ENCODE peak calls at places on chromosomes 5 and 9, in six cellular contexts. One of them, this sample, is unnamed.

GRCh38 chr5:92559743-92560142 is 1021.3 kb downstream of the NR2F1-AS1 start:
- DNase-seq in HepG2: no peak
- DNase-seq in CD8-positive, alpha-beta T cell: no peak
- DNase-seq in H1: no peak
- DNase-seq in PC-9: no peak
- DNase-seq in cardiac muscle cell: peak; percentile 43
- DNase-seq in this sample: peak; percentile 73

GRCh38 chr9:120883608-120883996 is 6.6 kb upstream of the PHF19 start:
- DNase-seq in HepG2: no peak
- DNase-seq in CD8-positive, alpha-beta T cell: no peak
- DNase-seq in H1: no peak
- DNase-seq in PC-9: no peak
- DNase-seq in cardiac muscle cell: no peak
- DNase-seq in this sample: no peak

GRCh38 chr9:107760469-107761242 is 271.1 kb upstream of the KLF4 start:
- DNase-seq in HepG2: no peak
- DNase-seq in CD8-positive, alpha-beta T cell: no peak
- DNase-seq in H1: no peak
- DNase-seq in PC-9: no peak
- DNase-seq in cardiac muscle cell: no peak
- DNase-seq in this sample: no peak

GRCh38 chr9:120446681-120447080 is 133.3 kb downstream of the CDK5RAP2 start:
- DNase-seq in HepG2: no peak
- DNase-seq in CD8-positive, alpha-beta T cell: no peak
- DNase-seq in H1: no peak
- DNase-seq in PC-9: no peak
- DNase-seq in cardiac muscle cell: peak; percentile 78
- DNase-seq in this sample: no peak

GRCh38 chr5:107863125-107863524 is 192.4 kb upstream of the EFNA5 start:
- DNase-seq in HepG2: no peak
- DNase-seq in CD8-positive, alpha-beta T cell: no peak
- DNase-seq in H1: no peak
- DNase-seq in PC-9: no peak
- DNase-seq in cardiac muscle cell: no peak
- DNase-seq in this sample: no peak

GRCh38 chr5:160173-160510 is 31.2 kb upstream of the LRRC14B start:
- DNase-seq in HepG2: no peak
- DNase-seq in CD8-positive, alpha-beta T cell: no peak
- DNase-seq in H1: no peak
- DNase-seq in PC-9: no peak
- DNase-seq in cardiac muscle cell: peak; percentile 9
- DNase-seq in this sample: no peak

GRCh38 chr5:4879693-4880303 is 260.3 kb upstream of the ADAMTS16 start:
- DNase-seq in HepG2: peak; percentile 44
- DNase-seq in CD8-positive, alpha-beta T cell: no peak
- DNase-seq in H1: peak; percentile 97
- DNase-seq in PC-9: peak; percentile 90
- DNase-seq in cardiac muscle cell: peak; percentile 72
- DNase-seq in this sample: peak; percentile 9

GRCh38 chr5:137205237-137205636 is 293.9 kb downstream of the SPOCK1 start:
- DNase-seq in HepG2: no peak
- DNase-seq in CD8-positive, alpha-beta T cell: no peak
- DNase-seq in H1: no peak
- DNase-seq in PC-9: no peak
- DNase-seq in cardiac muscle cell: no peak
- DNase-seq in this sample: peak; percentile 58

GRCh38 chr5:106489004-106489403 is 1181.7 kb downstream of the EFNA5 start:
- DNase-seq in HepG2: no peak
- DNase-seq in CD8-positive, alpha-beta T cell: no peak
- DNase-seq in H1: no peak
- DNase-seq in PC-9: no peak
- DNase-seq in cardiac muscle cell: no peak
- DNase-seq in this sample: peak; percentile 37

GRCh38 chr5:115069087-115069968 is 100.4 kb downstream of the TRIM36 start:
- DNase-seq in HepG2: peak; percentile 64
- DNase-seq in CD8-positive, alpha-beta T cell: no peak
- DNase-seq in H1: peak; percentile 58
- DNase-seq in PC-9: peak; percentile 11
- DNase-seq in cardiac muscle cell: peak; percentile 53
- DNase-seq in this sample: peak; percentile 32

GRCh38 chr5:168879929-168880328 is 300.8 kb upstream of the PANK3 start:
- DNase-seq in HepG2: no peak
- DNase-seq in CD8-positive, alpha-beta T cell: no peak
- DNase-seq in H1: no peak
- DNase-seq in PC-9: no peak
- DNase-seq in cardiac muscle cell: peak; percentile 81
- DNase-seq in this sample: peak; percentile 32

GRCh38 chr9:78826521-78826920 is 529.6 kb downstream of the PSAT1 start:
- DNase-seq in HepG2: no peak
- DNase-seq in CD8-positive, alpha-beta T cell: no peak
- DNase-seq in H1: no peak
- DNase-seq in PC-9: no peak
- DNase-seq in cardiac muscle cell: no peak
- DNase-seq in this sample: no peak

GRCh38 chr5:23014251-23014650 is 161.1 kb upstream of the CDH12 start:
- DNase-seq in HepG2: no peak
- DNase-seq in CD8-positive, alpha-beta T cell: no peak
- DNase-seq in H1: no peak
- DNase-seq in PC-9: no peak
- DNase-seq in cardiac muscle cell: no peak
- DNase-seq in this sample: no peak

GRCh38 chr9:90022474-90022873 is 417.7 kb downstream of the GADD45G start:
- DNase-seq in HepG2: no peak
- DNase-seq in CD8-positive, alpha-beta T cell: no peak
- DNase-seq in H1: no peak
- DNase-seq in PC-9: no peak
- DNase-seq in cardiac muscle cell: no peak
- DNase-seq in this sample: no peak

GRCh38 chr9:20394928-20395327 is 227.4 kb downstream of the MLLT3 start:
- DNase-seq in HepG2: no peak
- DNase-seq in CD8-positive, alpha-beta T cell: no peak
- DNase-seq in H1: no peak
- DNase-seq in PC-9: no peak
- DNase-seq in cardiac muscle cell: no peak
- DNase-seq in this sample: no peak

GRCh38 chr5:134507495-134507894 is 18.0 kb upstream of the JADE2 start:
- DNase-seq in HepG2: no peak
- DNase-seq in CD8-positive, alpha-beta T cell: no peak
- DNase-seq in H1: no peak
- DNase-seq in PC-9: peak; percentile 25
- DNase-seq in cardiac muscle cell: no peak
- DNase-seq in this sample: no peak

GRCh38 chr9:93346240-93347112 is 105.0 kb upstream of the FAM120A start:
- DNase-seq in HepG2: no peak
- DNase-seq in CD8-positive, alpha-beta T cell: no peak
- DNase-seq in H1: peak; percentile 73
- DNase-seq in PC-9: no peak
- DNase-seq in cardiac muscle cell: peak; percentile 26
- DNase-seq in this sample: no peak

GRCh38 chr5:140348104-140348503 is 1.7 kb upstream of the HBEGF start:
- DNase-seq in HepG2: no peak
- DNase-seq in CD8-positive, alpha-beta T cell: no peak
- DNase-seq in H1: no peak
- DNase-seq in PC-9: peak; percentile 67
- DNase-seq in cardiac muscle cell: no peak
- DNase-seq in this sample: no peak

GRCh38 chr9:18014556-18014955 is 435.7 kb downstream of the SH3GL2 start:
- DNase-seq in HepG2: no peak
- DNase-seq in CD8-positive, alpha-beta T cell: no peak
- DNase-seq in H1: no peak
- DNase-seq in PC-9: no peak
- DNase-seq in cardiac muscle cell: peak; percentile 58
- DNase-seq in this sample: no peak

DNA sequence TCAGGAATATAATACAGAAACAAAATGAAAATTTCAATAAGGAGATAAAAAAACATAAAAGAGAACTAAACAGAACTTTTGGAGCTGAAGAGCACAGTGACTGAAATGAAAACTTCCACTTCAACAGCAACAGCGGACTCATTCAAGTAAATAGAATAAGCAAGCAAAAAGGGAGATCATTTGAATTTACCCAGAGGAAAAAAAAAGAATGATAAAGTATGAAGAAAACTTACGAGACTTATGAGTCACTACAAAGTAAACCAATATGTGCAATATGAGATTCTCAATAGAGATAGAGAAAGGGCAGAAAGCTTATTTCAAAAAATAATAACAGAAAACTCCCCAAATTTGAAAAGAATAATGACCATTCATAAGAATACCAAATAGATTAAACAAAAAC is 1605.7 kb upstream of the CDH6 start:
- DNase-seq in HepG2: no peak
- DNase-seq in CD8-positive, alpha-beta T cell: no peak
- DNase-seq in H1: no peak
- DNase-seq in PC-9: no peak
- DNase-seq in cardiac muscle cell: no peak
- DNase-seq in this sample: no peak
- H3K9me3 ChIP-seq in HepG2: peaks cover 9% of the 10 kb centered on the region
- H3K9me3 ChIP-seq in CD8-positive, alpha-beta T cell: peaks cover 6% of the 10 kb centered on the region
- H3K9me3 ChIP-seq in H1: no peaks in the 10 kb centered on the region
- H3K9me3 ChIP-seq in PC-9: no peaks in the 10 kb centered on the region
- H3K9me3 ChIP-seq in cardiac muscle cell: no peaks in the 10 kb centered on the region
- H3K9me3 ChIP-seq in this sample: peaks cover 3% of the 10 kb centered on the region

GRCh38 chr5:178364326-178364675 is 131.7 kb upstream of the PHYKPL start:
- DNase-seq in HepG2: no peak
- DNase-seq in CD8-positive, alpha-beta T cell: no peak
- DNase-seq in H1: no peak
- DNase-seq in PC-9: no peak
- DNase-seq in cardiac muscle cell: no peak
- DNase-seq in this sample: no peak

GRCh38 chr5:178360926-178361235 is 128.3 kb upstream of the PHYKPL start:
- DNase-seq in HepG2: no peak
- DNase-seq in CD8-positive, alpha-beta T cell: no peak
- DNase-seq in H1: no peak
- DNase-seq in PC-9: no peak
- DNase-seq in cardiac muscle cell: no peak
- DNase-seq in this sample: no peak

GRCh38 chr5:178361657-178362445 is 129.2 kb upstream of the PHYKPL start:
- DNase-seq in HepG2: no peak
- DNase-seq in CD8-positive, alpha-beta T cell: no peak
- DNase-seq in H1: no peak
- DNase-seq in PC-9: no peak
- DNase-seq in cardiac muscle cell: no peak
- DNase-seq in this sample: no peak

GRCh38 chr5:178365501-178366440 is 133.2 kb upstream of the PHYKPL start:
- DNase-seq in HepG2: no peak
- DNase-seq in CD8-positive, alpha-beta T cell: no peak
- DNase-seq in H1: no peak
- DNase-seq in PC-9: no peak
- DNase-seq in cardiac muscle cell: no peak
- DNase-seq in this sample: no peak

DNA sequence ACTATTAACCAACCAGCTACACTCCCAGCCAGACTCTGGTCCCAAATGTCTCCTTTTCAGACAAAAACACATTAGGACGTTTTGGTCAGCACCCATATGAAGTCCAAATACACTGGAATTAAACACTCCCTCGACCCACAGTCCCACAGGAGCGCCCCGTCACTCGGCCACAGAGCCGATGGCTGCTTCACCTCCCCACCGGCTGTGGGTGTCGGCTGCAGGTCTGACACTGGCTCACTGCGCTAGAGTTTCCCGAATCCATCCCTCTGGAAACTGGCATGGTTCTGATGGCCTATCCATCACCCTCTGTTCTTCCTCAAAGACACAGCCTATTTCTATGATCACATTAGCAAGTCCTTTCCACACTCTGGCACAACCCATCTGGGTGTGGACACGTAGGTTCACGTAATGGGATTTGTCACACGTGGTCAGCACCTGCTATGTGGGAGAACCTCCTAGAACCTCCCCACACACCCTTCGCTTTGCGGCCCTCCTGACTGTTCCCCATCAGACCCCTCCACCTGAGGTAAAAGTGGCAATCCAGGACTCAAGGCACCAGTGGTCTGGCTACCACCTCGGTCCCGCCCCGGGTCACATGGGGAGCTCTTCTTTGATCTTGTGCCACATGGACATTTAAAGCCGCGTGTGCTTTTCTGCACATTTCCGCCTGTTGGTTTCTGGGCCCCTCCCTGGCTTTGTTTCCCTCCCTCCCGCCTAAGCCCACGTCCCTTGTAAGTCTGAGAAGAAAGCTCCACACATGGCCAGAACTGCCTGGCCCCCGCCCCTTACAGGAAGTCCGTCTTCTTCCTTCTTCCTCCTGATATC is 131.1 kb upstream of the PHYKPL start:
- DNase-seq in HepG2: no peak
- DNase-seq in CD8-positive, alpha-beta T cell: no peak
- DNase-seq in H1: no peak
- DNase-seq in PC-9: no peak
- DNase-seq in cardiac muscle cell: no peak
- DNase-seq in this sample: no peak
- H3K9me3 ChIP-seq in HepG2: no peaks in the 10 kb centered on the region
- H3K9me3 ChIP-seq in CD8-positive, alpha-beta T cell: no peaks in the 10 kb centered on the region
- H3K9me3 ChIP-seq in H1: peaks cover under 1% of the 10 kb centered on the region
- H3K9me3 ChIP-seq in PC-9: no peaks in the 10 kb centered on the region
- H3K9me3 ChIP-seq in cardiac muscle cell: no peaks in the 10 kb centered on the region
- H3K9me3 ChIP-seq in this sample: no peaks in the 10 kb centered on the region

GRCh38 chr5:179151521-179152118 is 91.4 kb downstream of the ZNF354C start:
- DNase-seq in HepG2: no peak
- DNase-seq in CD8-positive, alpha-beta T cell: no peak
- DNase-seq in H1: no peak
- DNase-seq in PC-9: no peak
- DNase-seq in cardiac muscle cell: no peak
- DNase-seq in this sample: no peak

GRCh38 chr5:179148703-179149170 is 88.6 kb downstream of the ZNF354C start:
- DNase-seq in HepG2: no peak
- DNase-seq in CD8-positive, alpha-beta T cell: no peak
- DNase-seq in H1: no peak
- DNase-seq in PC-9: no peak
- DNase-seq in cardiac muscle cell: no peak
- DNase-seq in this sample: no peak

GRCh38 chr5:179149278-179149677 is 89.1 kb downstream of the ZNF354C start:
- DNase-seq in HepG2: no peak
- DNase-seq in CD8-positive, alpha-beta T cell: no peak
- DNase-seq in H1: no peak
- DNase-seq in PC-9: no peak
- DNase-seq in cardiac muscle cell: no peak
- DNase-seq in this sample: no peak

GRCh38 chr5:179147991-179148702 is 88.0 kb downstream of the ZNF354C start:
- DNase-seq in HepG2: no peak
- DNase-seq in CD8-positive, alpha-beta T cell: no peak
- DNase-seq in H1: no peak
- DNase-seq in PC-9: no peak
- DNase-seq in cardiac muscle cell: no peak
- DNase-seq in this sample: no peak

DNA sequence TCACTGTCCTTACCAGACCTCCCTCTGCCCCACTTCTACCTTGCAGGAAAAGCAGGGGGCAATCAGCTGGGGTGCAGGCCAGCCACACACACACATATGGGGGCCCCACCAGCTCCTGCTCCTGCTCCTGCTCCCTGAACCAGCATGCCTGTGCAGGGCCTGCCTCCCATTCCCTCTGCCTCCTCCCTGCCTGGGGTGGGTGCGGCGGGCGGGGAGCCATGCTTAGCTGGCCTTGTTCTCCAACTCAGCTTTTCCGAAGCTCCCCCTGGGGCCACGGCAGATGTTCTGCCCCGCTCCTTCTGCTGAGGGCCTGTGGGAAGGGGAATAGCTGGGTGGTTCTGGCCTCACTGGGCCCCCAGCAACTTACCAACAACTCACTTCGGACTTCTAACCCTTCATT is 89.8 kb downstream of the ZNF354C start:
- DNase-seq in HepG2: no peak
- DNase-seq in CD8-positive, alpha-beta T cell: no peak
- DNase-seq in H1: no peak
- DNase-seq in PC-9: no peak
- DNase-seq in cardiac muscle cell: no peak
- DNase-seq in this sample: no peak
- H3K9me3 ChIP-seq in HepG2: no peaks in the 10 kb centered on the region
- H3K9me3 ChIP-seq in CD8-positive, alpha-beta T cell: no peaks in the 10 kb centered on the region
- H3K9me3 ChIP-seq in H1: no peaks in the 10 kb centered on the region
- H3K9me3 ChIP-seq in PC-9: no peaks in the 10 kb centered on the region
- H3K9me3 ChIP-seq in cardiac muscle cell: no peaks in the 10 kb centered on the region
- H3K9me3 ChIP-seq in this sample: no peaks in the 10 kb centered on the region

GRCh38 chr9:7879551-7880245 is 80.1 kb upstream of the DMAC1 start:
- DNase-seq in HepG2: no peak
- DNase-seq in CD8-positive, alpha-beta T cell: no peak
- DNase-seq in H1: peak; percentile 43
- DNase-seq in PC-9: no peak
- DNase-seq in cardiac muscle cell: no peak
- DNase-seq in this sample: no peak
- H3K9me3 ChIP-seq in HepG2: peaks cover 59% of the 10 kb centered on the region
- H3K9me3 ChIP-seq in CD8-positive, alpha-beta T cell: no peaks in the 10 kb centered on the region
- H3K9me3 ChIP-seq in H1: peaks cover 3% of the 10 kb centered on the region
- H3K9me3 ChIP-seq in PC-9: no peaks in the 10 kb centered on the region
- H3K9me3 ChIP-seq in cardiac muscle cell: no peaks in the 10 kb centered on the region
- H3K9me3 ChIP-seq in this sample: no peaks in the 10 kb centered on the region